ENCODE peak calls at places on chromosome 3, in four cellular contexts. V, O, H and W are unnamed samples.

GRCh38 chr3:71723452-71724170 is 1.6 kb downstream of the EIF4E3 start:
- DNase-seq in O (no peak), V (no peak), H (no peak), W (no peak)

GRCh38 chr3:100073555-100074307 is 40.6 kb downstream of the FILIP1L start:
- DNase-seq in V (peak), O (no peak), H (no peak), W (peak)

GRCh38 chr3:46206284-46206683 is 1.8 kb downstream of the CCR1 start:
- DNase-seq in V (no peak), O (no peak), H (no peak), W (no peak)

GRCh38 chr3:20043398-20043797 is 3.2 kb downstream of the KAT2B start:
- DNase-seq in H (peak), O (no peak), V (no peak), W (no peak)

GRCh38 chr3:284316-284715 is 87.8 kb downstream of the CHL1 start:
- DNase-seq in O (no peak), H (no peak), V (no peak), W (no peak)

GRCh38 chr3:146020969-146021368 is 140.0 kb downstream of the PLOD2 start:
- DNase-seq in V (no peak), H (no peak), O (no peak), W (no peak)

GRCh38 chr3:32450426-32450825 is 52.2 kb downstream of the CMTM6 start:
- DNase-seq in H (no peak), V (no peak), O (no peak), W (no peak)

GRCh38 chr3:71944482-71944881 is 159.5 kb upstream of the PROK2 start:
- DNase-seq in H (no peak), O (no peak), V (no peak), W (no peak)

GRCh38 chr3:115518100-115518852 is 105.0 kb upstream of the GAP43 start:
- DNase-seq in V (peak), O (peak), H (peak), W (peak)

GRCh38 chr3:127673191-127674098 is 693 bp downstream of the ABTB1 start:
- DNase-seq in H (peak), O (no peak), V (no peak), W (peak)

GRCh38 chr3:11050666-11051323 is 58.2 kb downstream of the SLC6A1 start:
- DNase-seq in O (no peak), H (no peak), V (no peak), W (no peak)

GRCh38 chr3:29822051-29822450 is 541.2 kb downstream of the RBMS3 start:
- DNase-seq in V (peak), H (no peak), O (no peak), W (no peak)

GRCh38 chr3:161064413-161064812 is 40.7 kb downstream of the B3GALNT1 start:
- DNase-seq in H (no peak), O (no peak), V (no peak), W (no peak)

GRCh38 chr3:41684802-41685740 is 276.8 kb downstream of the ULK4 start:
- DNase-seq in V (no peak), O (no peak), H (no peak), W (no peak)

GRCh38 chr3:155605571-155605970 is 139.3 kb downstream of the PLCH1 start:
- DNase-seq in O (no peak), V (no peak), H (no peak), W (no peak)

GRCh38 chr3:8653800-8654408 is 9.3 kb upstream of the SSUH2 start:
- DNase-seq in V (no peak), O (no peak), H (no peak), W (no peak)

GRCh38 chr3:11001020-11001657 is 8.6 kb downstream of the SLC6A1 start:
- DNase-seq in H (no peak), V (no peak), O (no peak), W (no peak)

GRCh38 chr3:70064194-70064787 is 64.8 kb downstream of the SAMMSON start:
- DNase-seq in O (peak), H (no peak), V (peak), W (peak)

GRCh38 chr3:126417461-126418255 is 22.9 kb downstream of the CFAP100 start:
- DNase-seq in O (no peak), V (no peak), H (no peak), W (peak)

GRCh38 chr3:111851511-111851954 is 7.5 kb upstream of the PHLDB2 start:
- DNase-seq in O (peak), V (no peak), H (no peak), W (no peak)

GRCh38 chr3:140056047-140056446 is 121.1 kb downstream of the CLSTN2 start:
- DNase-seq in V (no peak), O (no peak), H (no peak), W (no peak)

GRCh38 chr3:22606938-22607337 is 596.2 kb upstream of the UBE2E2 start:
- DNase-seq in O (no peak), H (no peak), V (no peak), W (no peak)

GRCh38 chr3:29438580-29438979 is 157.7 kb downstream of the RBMS3 start:
- DNase-seq in V (no peak), H (no peak), O (no peak), W (no peak)

GRCh38 chr3:45367451-45367850 is 20.9 kb upstream of the LARS2 start:
- DNase-seq in O (peak), V (peak), H (no peak), W (no peak)

GRCh38 chr3:16547555-16547954 is 34.1 kb upstream of the RFTN1 start:
- DNase-seq in O (no peak), H (no peak), V (no peak), W (no peak)

GRCh38 chr3:11690863-11691833 is 47.4 kb upstream of the VGLL4 start:
- DNase-seq in H (no peak), V (no peak), O (no peak), W (no peak)

GRCh38 chr3:17151598-17152373 is 267.0 kb downstream of the PLCL2 start:
- DNase-seq in V (no peak), H (peak), O (no peak), W (no peak)

GRCh38 chr3:13041113-13041776 is 32.0 kb downstream of the IQSEC1 start:
- DNase-seq in V (no peak), H (no peak), O (no peak), W (no peak)

GRCh38 chr3:123481722-123482457 is 33.0 kb upstream of the ADCY5 start:
- DNase-seq in H (no peak), O (no peak), V (no peak), W (no peak)

GRCh38 chr3:16476636-16477035 is 36.9 kb downstream of the RFTN1 start:
- DNase-seq in V (peak), H (no peak), O (no peak), W (no peak)

GRCh38 chr3:25904248-25904647 is 114.4 kb downstream of the OXSM start:
- DNase-seq in V (no peak), O (no peak), H (no peak), W (peak)
- TF ChIP-seq CTCF in V (no peak), O (peak), H (no peak), W (peak)

GRCh38 chr3:28328188-28329151 is 20.1 kb upstream of the ZCWPW2 start:
- DNase-seq in V (no peak), O (no peak), H (no peak), W (no peak)
- TF ChIP-seq CTCF in V (peak), O (peak), H (peak), W (no peak)

GRCh38 chr3:169134194-169134593 is 529.3 kb downstream of the MECOM start:
- DNase-seq in O (no peak), H (no peak), V (no peak), W (no peak)

GRCh38 chr3:169137943-169138342 is 525.6 kb downstream of the MECOM start:
- DNase-seq in O (no peak), V (no peak), H (no peak), W (no peak)

GRCh38 chr3:169131695-169132464 is 531.6 kb downstream of the MECOM start:
- DNase-seq in O (no peak), H (no peak), V (no peak), W (no peak)

GRCh38 chr3:169137076-169137475 is 526.4 kb downstream of the MECOM start:
- DNase-seq in V (no peak), H (no peak), O (no peak), W (no peak)

DNA sequence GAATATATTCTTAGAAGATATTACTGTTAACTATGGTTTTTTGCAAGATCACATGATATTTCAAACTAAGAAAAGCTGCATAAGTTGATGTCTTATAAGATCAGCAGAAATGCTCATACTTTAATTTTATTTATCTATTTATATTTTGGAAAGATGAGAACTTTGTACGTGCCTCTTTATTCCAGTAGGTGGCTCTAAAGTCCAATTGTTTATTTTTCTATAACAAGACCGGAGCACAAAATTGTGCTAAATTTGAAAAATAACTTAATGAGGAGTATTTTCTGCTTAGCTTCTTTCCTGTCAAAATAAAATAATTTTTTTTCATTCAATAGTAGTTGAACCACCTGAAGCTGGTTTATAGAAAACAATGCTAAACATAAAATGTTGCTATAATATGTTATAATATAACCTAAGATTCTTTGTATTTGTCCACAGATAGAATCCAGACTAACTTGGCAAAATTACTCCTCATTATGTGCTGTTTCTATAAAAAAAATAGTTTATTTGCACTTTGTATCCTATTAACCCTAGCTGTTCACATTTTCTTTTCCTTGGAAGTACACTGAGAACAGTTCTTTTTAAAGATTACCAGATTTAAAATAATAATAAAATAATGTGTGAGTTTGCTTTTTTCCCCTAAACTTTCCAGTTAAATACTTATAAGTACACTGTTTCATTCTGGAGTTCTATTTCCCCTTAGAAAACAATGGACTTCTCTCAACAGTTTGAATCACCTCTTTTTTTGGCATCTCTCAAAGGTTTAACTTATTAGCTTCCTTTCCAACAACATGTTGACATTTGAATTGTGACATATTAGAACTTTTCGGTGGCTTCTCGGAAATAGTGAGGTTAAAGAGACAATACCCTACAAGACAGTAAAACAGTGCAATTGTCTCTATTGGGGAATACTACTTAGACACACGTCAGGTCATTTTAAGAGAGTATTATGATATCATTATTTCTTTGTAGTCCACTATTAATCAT is 530.0 kb downstream of the MECOM start:
- DNase-seq in V (no peak), O (no peak), H (no peak), W (no peak)
- TF ChIP-seq CTCF in V (peak), O (peak), H (no peak), W (no peak)

DNA sequence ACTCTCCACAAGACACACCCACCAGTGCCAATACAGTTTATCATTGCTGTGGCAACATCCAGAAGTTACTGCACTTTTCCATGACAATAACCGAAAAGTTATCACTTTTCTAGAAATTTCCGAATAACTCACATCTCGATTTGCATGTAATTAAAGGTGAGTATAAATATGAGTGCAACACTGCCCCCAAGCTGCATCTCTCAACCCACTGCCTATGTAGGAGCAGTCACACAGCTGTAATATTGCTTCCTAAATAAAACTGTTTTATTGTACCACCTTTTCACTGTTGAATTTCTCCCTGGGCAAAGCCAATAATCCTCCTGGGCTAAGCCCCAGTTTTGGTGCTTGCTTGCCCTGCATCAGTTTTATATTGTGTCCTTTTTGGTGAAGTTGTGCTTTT is 601.0 kb upstream of the EPHA6 start:
- DNase-seq in H (no peak), V (no peak), O (no peak), W (no peak)
- TF ChIP-seq CTCF in H (no peak), V (no peak), O (no peak), W (no peak)

GRCh38 chr3:149771652-149772271 is 19.5 kb upstream of the COMMD2 start:
- DNase-seq in V (no peak), H (peak), O (peak), W (peak)

GRCh38 chr3:149772861-149773260 is 19.5 kb downstream of the ANKUB1 start:
- DNase-seq in H (no peak), O (no peak), V (no peak), W (no peak)

GRCh38 chr3:149768704-149769103 is 16.4 kb upstream of the COMMD2 start:
- DNase-seq in H (no peak), V (no peak), O (no peak), W (no peak)

GRCh38 chr3:149767720-149768119 is 15.4 kb upstream of the COMMD2 start:
- DNase-seq in O (no peak), H (no peak), V (no peak), W (no peak)

DNA sequence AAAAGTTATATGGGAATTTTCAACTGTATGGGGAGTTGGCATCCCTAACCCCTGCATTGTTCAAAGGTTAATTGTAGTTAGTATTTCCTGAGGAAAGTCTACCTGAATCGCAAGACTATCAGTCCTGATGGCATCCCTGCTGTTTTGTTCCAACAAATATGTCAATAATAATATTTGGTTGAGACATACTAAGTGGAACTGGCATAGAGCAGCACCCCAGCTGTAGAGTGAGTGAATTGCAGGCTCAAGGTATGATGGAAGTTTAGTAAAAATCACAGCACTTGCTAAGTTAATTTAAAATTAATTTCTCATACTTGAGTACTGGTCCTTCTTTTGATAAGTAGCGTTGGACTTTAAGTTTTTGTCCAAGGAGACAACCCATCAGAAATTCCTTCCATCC is 18.0 kb upstream of the COMMD2 start:
- DNase-seq in H (no peak), O (no peak), V (no peak), W (no peak)
- TF ChIP-seq CTCF in H (no peak), O (peak), V (no peak), W (no peak)

DNA sequence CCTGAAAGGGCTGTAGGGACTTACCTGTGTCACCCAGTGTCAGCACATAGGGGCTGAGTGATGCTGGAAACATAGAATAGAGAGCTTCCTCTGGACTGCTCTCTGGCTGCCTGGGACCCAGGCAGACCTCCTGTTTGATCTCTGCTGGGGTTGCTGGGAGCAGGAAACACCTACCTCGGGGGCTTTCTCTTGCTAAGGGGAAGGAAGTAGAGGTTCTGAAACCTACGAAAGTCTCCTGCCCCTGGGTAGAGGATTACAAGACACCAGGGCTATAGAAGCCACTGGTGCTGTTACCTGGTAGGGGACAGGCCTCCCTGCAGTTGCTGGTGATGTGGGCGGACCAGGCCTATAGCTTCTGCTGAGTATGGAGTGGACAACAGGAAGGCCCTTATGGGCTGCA is 81.7 kb downstream of the DHX30 start:
- DNase-seq in V (no peak), O (no peak), H (no peak), W (no peak)
- TF ChIP-seq CTCF in V (no peak), O (no peak), H (no peak), W (no peak)